ENCODE peak calls at places on chromosomes 7 and 10, in seven cellular contexts. Z is K562, T is SK-N-SH, M is HepG2, V is NT2/D1, X is H1, F is GM12878. L is an unnamed sample.

GRCh38 chr10:88538038-88538437 is 45.1 kb downstream of the RNLS start:
- DNase-seq in Z (no peak), T (no peak), M (no peak), V (no peak), X (no peak), F (no peak), L (no peak)

GRCh38 chr10:76119515-76119914 is 688.1 kb downstream of the LRMDA start:
- DNase-seq in Z (no peak), T (no peak), M (no peak), V (no peak), X (no peak), F (no peak), L (no peak)

GRCh38 chr10:28677889-28678686 is 767 bp downstream of the BAMBI start:
- DNase-seq in Z (no peak), T (peak), M (no peak), V (no peak), X (peak), F (no peak), L (no peak)

GRCh38 chr10:43219848-43220247 is 47.0 kb downstream of the RASGEF1A start:
- DNase-seq in Z (no peak), T (peak), M (no peak), V (no peak), X (no peak), F (no peak), L (no peak)

GRCh38 chr7:45699726-45700390 is 125.7 kb downstream of the ADCY1 start:
- DNase-seq in Z (no peak), T (peak), M (no peak), V (no peak), X (no peak), F (no peak), L (no peak)

GRCh38 chr7:130303551-130303950 is 10.6 kb downstream of the CPA4 start:
- DNase-seq in Z (no peak), T (no peak), M (no peak), V (no peak), X (no peak), F (no peak), L (no peak)

GRCh38 chr10:64505496-64505895 is 984.3 kb downstream of the REEP3 start:
- DNase-seq in Z (no peak), T (no peak), M (no peak), V (no peak), X (no peak), F (no peak), L (no peak)

GRCh38 chr7:18667466-18667865 is 171.9 kb downstream of the HDAC9 start:
- DNase-seq in Z (no peak), T (no peak), M (peak), V (peak), X (no peak), F (no peak), L (peak)

GRCh38 chr10:29105516-29106215 is 183.2 kb upstream of the LYZL1 start:
- DNase-seq in Z (no peak), T (no peak), M (peak), V (no peak), X (no peak), F (no peak), L (no peak)

GRCh38 chr7:45701701-45702460 is 127.7 kb downstream of the ADCY1 start:
- DNase-seq in Z (no peak), T (peak), M (no peak), V (no peak), X (no peak), F (no peak), L (no peak)

GRCh38 chr7:264541-265191 is 25.3 kb upstream of the FOXL3 start:
- DNase-seq in Z (no peak), T (no peak), M (no peak), V (no peak), X (no peak), F (no peak), L (no peak)

GRCh38 chr10:3071405-3072198 is 4.3 kb downstream of the PFKP start:
- DNase-seq in Z (peak), T (no peak), M (no peak), V (no peak), X (no peak), F (no peak), L (peak)

GRCh38 chr7:37663693-37664092 is 19.9 kb upstream of the GPR141 start:
- DNase-seq in Z (no peak), T (no peak), M (no peak), V (no peak), X (no peak), F (no peak), L (no peak)

GRCh38 chr10:102299873-102300272 is 54.5 kb downstream of the GBF1 start:
- DNase-seq in Z (no peak), T (no peak), M (no peak), V (no peak), X (no peak), F (no peak), L (no peak)

GRCh38 chr7:19690736-19691135 is 18.1 kb downstream of the POLR1F start:
- DNase-seq in Z (no peak), T (no peak), M (no peak), V (no peak), X (no peak), F (no peak), L (no peak)

GRCh38 chr10:988667-989545 is 672 bp downstream of the GTPBP4 start:
- DNase-seq in Z (peak), T (no peak), M (no peak), V (no peak), X (no peak), F (no peak), L (no peak)

GRCh38 chr10:48453451-48454301 is 147.2 kb downstream of the MAPK8 start:
- DNase-seq in Z (no peak), T (no peak), M (no peak), V (no peak), X (peak), F (no peak), L (no peak)

GRCh38 chr10:20630092-20630643 is 266.9 kb downstream of the NEBL start:
- DNase-seq in Z (no peak), T (no peak), M (no peak), V (no peak), X (no peak), F (no peak), L (no peak)

GRCh38 chr10:11742779-11743298 is 657 bp downstream of the ECHDC3 start:
- DNase-seq in Z (no peak), T (no peak), M (no peak), V (no peak), X (peak), F (no peak), L (no peak)

GRCh38 chr10:24882047-24882698 is 70.2 kb downstream of the PRTFDC1 start:
- DNase-seq in Z (no peak), T (no peak), M (no peak), V (no peak), X (no peak), F (peak), L (no peak)

GRCh38 chr7:100867040-100867795 is at the start of gene TRIP6:
- DNase-seq in Z (peak), T (peak), M (no peak), V (peak), X (peak), F (no peak), L (peak)

GRCh38 chr7:75915416-75916156 is 631 bp downstream of the POR start:
- DNase-seq in Z (peak), T (peak), M (peak), V (no peak), X (peak), F (no peak), L (no peak)

GRCh38 chr7:2729043-2729892 is 41.3 kb downstream of the AMZ1 start:
- DNase-seq in Z (no peak), T (no peak), M (no peak), V (no peak), X (no peak), F (no peak), L (no peak)

GRCh38 chr7:128178611-128179010 is 62.5 kb upstream of the LEP start:
- DNase-seq in Z (no peak), T (no peak), M (no peak), V (no peak), X (no peak), F (no peak), L (no peak)

GRCh38 chr7:30654296-30655090 is 27.8 kb downstream of the CRHR2 start:
- DNase-seq in Z (no peak), T (no peak), M (no peak), V (no peak), X (no peak), F (no peak), L (no peak)

GRCh38 chr7:105353752-105354328 is 34.9 kb downstream of the SRPK2 start:
- DNase-seq in Z (peak), T (no peak), M (no peak), V (no peak), X (no peak), F (no peak), L (no peak)

GRCh38 chr10:2494386-2494785 is 573.0 kb upstream of the PFKP start:
- DNase-seq in Z (no peak), T (no peak), M (no peak), V (no peak), X (no peak), F (no peak), L (no peak)

GRCh38 chr7:133253522-133253882 is 624 bp downstream of the EXOC4 start:
- DNase-seq in Z (peak), T (no peak), M (peak), V (no peak), X (no peak), F (no peak), L (no peak)

GRCh38 chr7:36969376-36969775 is 245.1 kb upstream of the AOAH start:
- DNase-seq in Z (no peak), T (no peak), M (no peak), V (no peak), X (no peak), F (no peak), L (no peak)

GRCh38 chr10:29377333-29377961 is 88.6 kb downstream of the LYZL1 start:
- DNase-seq in Z (peak), T (peak), M (no peak), V (no peak), X (no peak), F (no peak), L (peak)

GRCh38 chr7:66696774-66697191 is 43.8 kb upstream of the RABGEF1 start:
- DNase-seq in Z (peak), T (peak), M (peak), V (no peak), X (no peak), F (no peak), L (no peak)

GRCh38 chr7:140923358-140924006 is 1.2 kb downstream of the BRAF start:
- DNase-seq in Z (peak), T (peak), M (no peak), V (no peak), X (no peak), F (no peak), L (no peak)

GRCh38 chr7:128236924-128237586 is 4.0 kb upstream of the LEP start:
- DNase-seq in Z (peak), T (no peak), M (peak), V (no peak), X (no peak), F (peak), L (no peak)

GRCh38 chr10:34187201-34187600 is 627.9 kb downstream of the PARD3 start:
- DNase-seq in Z (no peak), T (no peak), M (no peak), V (no peak), X (no peak), F (no peak), L (no peak)

GRCh38 chr7:127609297-127609696 is 8.6 kb downstream of the PAX4 start:
- DNase-seq in Z (no peak), T (no peak), M (no peak), V (no peak), X (no peak), F (no peak), L (no peak)

GRCh38 chr7:54014765-54015164 is 527.4 kb upstream of the VSTM2A start:
- DNase-seq in Z (no peak), T (no peak), M (no peak), V (no peak), X (no peak), F (no peak), L (no peak)

DNA sequence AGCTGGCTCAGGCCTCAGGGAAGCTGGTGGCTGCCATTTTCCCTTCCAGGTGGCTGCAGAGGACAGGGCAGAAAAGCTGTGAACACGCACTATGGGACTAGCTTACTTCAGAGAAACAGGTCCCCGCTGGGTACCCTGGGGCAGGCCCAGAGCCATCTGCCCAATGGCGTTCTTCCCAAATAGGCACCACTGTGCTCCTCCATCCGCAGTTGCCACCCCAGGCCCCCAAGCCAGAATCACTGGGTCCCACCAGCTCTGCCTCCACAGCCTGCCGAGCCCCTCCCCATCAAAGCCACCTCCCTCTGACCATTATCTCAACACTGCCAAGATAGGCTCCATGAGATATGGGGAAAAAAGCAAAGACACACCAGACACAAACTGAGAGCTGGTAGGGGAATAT is 11.4 kb downstream of the BUD31 start:
- DNase-seq in Z (no peak), T (no peak), M (no peak), V (no peak), X (no peak), F (no peak), L (no peak)
- TF ChIP-seq YY1 in Z (no peak), T (no peak), M (no peak), V (no peak), X (no peak), F (no peak), L (no peak)

GRCh38 chr7:4634166-4634565 is 47.9 kb upstream of the FOXK1 start:
- DNase-seq in Z (no peak), T (no peak), M (no peak), V (no peak), X (no peak), F (no peak), L (no peak)
- TF ChIP-seq YY1 in Z (no peak), T (no peak), M (no peak), V (no peak), X (no peak), F (no peak), L (no peak)

GRCh38 chr7:47941136-47941844 is 7.0 kb downstream of the PKD1L1 start:
- DNase-seq in Z (no peak), T (no peak), M (no peak), V (no peak), X (no peak), F (no peak), L (no peak)

GRCh38 chr7:47944536-47945260 is 3.6 kb downstream of the PKD1L1 start:
- DNase-seq in Z (no peak), T (no peak), M (no peak), V (no peak), X (no peak), F (no peak), L (no peak)

GRCh38 chr7:47942132-47942531 is 6.1 kb downstream of the PKD1L1 start:
- DNase-seq in Z (no peak), T (no peak), M (no peak), V (no peak), X (no peak), F (no peak), L (no peak)

GRCh38 chr7:47945261-47946015 is 2.8 kb downstream of the PKD1L1 start:
- DNase-seq in Z (peak), T (peak), M (peak), V (peak), X (peak), F (no peak), L (peak)

DNA sequence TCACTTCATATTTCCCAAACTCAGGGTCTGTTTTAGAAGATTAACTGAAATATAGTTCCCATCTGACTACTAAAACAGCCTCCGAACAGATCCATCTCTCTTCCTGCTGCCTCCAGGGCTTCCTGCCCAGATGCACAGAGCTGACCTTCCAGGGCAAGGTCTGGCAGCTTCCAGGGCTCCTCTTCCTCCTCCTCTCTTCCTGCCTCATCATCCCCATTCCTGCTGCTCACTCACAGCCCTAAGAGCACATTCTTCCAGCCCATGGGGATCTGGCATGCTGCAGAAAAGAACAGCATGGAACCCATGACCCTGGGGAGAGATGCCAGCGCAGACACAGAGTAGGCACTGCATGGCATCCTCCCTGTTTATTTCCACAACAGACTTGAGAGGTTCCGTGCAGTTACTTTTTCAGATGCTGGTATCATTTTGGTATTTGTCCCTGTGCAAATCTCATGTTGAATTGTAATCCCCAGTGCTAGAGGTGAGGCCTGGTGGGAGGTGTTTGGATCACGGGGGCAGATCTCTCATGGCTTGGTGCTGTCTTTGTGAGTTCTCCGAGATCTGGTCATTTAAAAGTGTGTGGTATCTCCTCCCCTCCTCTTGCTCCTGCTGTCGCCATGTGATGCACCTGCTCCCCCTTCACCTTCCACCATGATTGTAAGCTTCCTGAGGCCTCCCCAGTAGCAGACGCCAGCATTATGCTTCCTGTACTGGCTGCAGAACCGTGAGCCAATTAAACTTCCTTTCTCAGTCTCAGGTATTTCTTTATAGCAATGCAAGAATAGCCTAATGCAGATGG is 4.4 kb downstream of the PKD1L1 start:
- DNase-seq in Z (no peak), T (peak), M (no peak), V (no peak), X (no peak), F (no peak), L (no peak)
- TF ChIP-seq YY1 in Z (no peak), T (no peak), M (no peak), V (no peak), X (no peak), F (no peak), L (no peak)

GRCh38 chr7:158753900-158754299 is 49.3 kb upstream of the NCAPG2 start:
- DNase-seq in Z (no peak), T (no peak), M (no peak), V (no peak), X (no peak), F (no peak), L (no peak)
- TF ChIP-seq YY1 in Z (no peak), T (no peak), M (no peak), V (no peak), X (no peak), F (no peak), L (no peak)

GRCh38 chr10:110657968-110658691 is 14.0 kb downstream of the RBM20 start:
- DNase-seq in Z (no peak), T (no peak), M (no peak), V (no peak), X (no peak), F (no peak), L (no peak)
- TF ChIP-seq YY1 in Z (no peak), T (no peak), M (no peak), V (no peak), X (no peak), F (no peak), L (no peak)

GRCh38 chr7:98784216-98784785 is 85.5 kb downstream of the TMEM130 start:
- DNase-seq in Z (no peak), T (no peak), M (no peak), V (no peak), X (no peak), F (no peak), L (no peak)

GRCh38 chr7:98785929-98786571 is 83.8 kb downstream of the TMEM130 start:
- DNase-seq in Z (peak), T (no peak), M (no peak), V (no peak), X (no peak), F (no peak), L (no peak)

DNA sequence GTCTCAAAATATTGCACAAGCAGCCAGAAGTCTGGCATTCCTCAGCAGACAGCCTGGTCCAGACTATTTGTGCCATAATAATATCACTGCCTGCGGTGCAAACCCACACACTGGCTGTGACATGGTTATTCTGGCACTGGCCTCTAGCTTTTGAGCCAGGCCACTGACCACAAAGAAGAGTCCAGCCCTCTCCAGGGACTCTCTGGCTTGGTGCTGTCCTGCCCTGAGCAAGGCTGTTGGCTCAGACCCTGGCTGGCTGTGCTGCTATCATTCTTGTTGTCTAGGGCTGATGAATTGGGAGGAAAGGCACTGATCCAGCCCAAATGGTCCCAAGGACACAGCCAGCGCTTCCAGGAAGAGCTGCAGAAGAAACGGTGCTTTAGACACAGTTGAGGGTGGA is 80.9 kb downstream of the TMEM130 start:
- DNase-seq in Z (no peak), T (no peak), M (no peak), V (no peak), X (no peak), F (no peak), L (no peak)
- TF ChIP-seq YY1 in Z (no peak), T (no peak), M (no peak), V (no peak), X (no peak), F (no peak), L (no peak)

GRCh38 chr10:86942441-86943315 is 14.7 kb downstream of the MMRN2 start:
- DNase-seq in Z (no peak), T (no peak), M (no peak), V (no peak), X (no peak), F (no peak), L (no peak)
- TF ChIP-seq YY1 in Z (no peak), T (no peak), M (no peak), V (no peak), X (no peak), F (no peak), L (no peak)

L was measured in HCT116.